ENCODE peak calls at places on chromosomes 12 and 14, in four cellular contexts. X, D, V and O are unnamed samples.
A peak's percentile ranks its signal among the peaks of the same experiment; 100 is the strongest.

GRCh38 chr12:71125515-71125914 is 32.3 kb downstream of the TSPAN8 start:
- DNase-seq in X (no peak), D (no peak), V (no peak), O (no peak)

GRCh38 chr12:100755186-100755585 is 39.4 kb upstream of the ANO4 start:
- DNase-seq in X (no peak), D (no peak), V (no peak), O (no peak)

GRCh38 chr12:85951823-85952222 is 77.7 kb downstream of the NTS start:
- DNase-seq in X (peak; percentile 56), D (peak; percentile 47), V (no peak), O (no peak)

GRCh38 chr12:114700392-114701103 is 16.6 kb upstream of the TBX3 start:
- DNase-seq in X (peak; percentile 37), D (no peak), V (no peak), O (no peak)

GRCh38 chr12:111616177-111616623 is 17.1 kb upstream of the ATXN2 start:
- DNase-seq in X (no peak), D (no peak), V (no peak), O (no peak)

GRCh38 chr12:117444781-117445180 is 83.4 kb upstream of the NOS1 start:
- DNase-seq in X (no peak), D (no peak), V (no peak), O (no peak)

GRCh38 chr12:95615735-95616134 is 64.5 kb upstream of the USP44 start:
- DNase-seq in X (no peak), D (no peak), V (no peak), O (no peak)

GRCh38 chr14:39085933-39086332 is 17.1 kb downstream of the SEC23A start:
- DNase-seq in X (peak; percentile 67), D (no peak), V (no peak), O (no peak)

GRCh38 chr14:92651106-92651792 is 97.2 kb downstream of the LGMN start:
- DNase-seq in X (no peak), D (no peak), V (peak; percentile 44), O (peak; percentile 96)

GRCh38 chr12:80441921-80442320 is 2.1 kb upstream of the PTPRQ start:
- DNase-seq in X (no peak), D (no peak), V (no peak), O (no peak)

GRCh38 chr14:26766726-26767125 is 168.9 kb upstream of the NOVA1 start:
- DNase-seq in X (no peak), D (no peak), V (no peak), O (no peak)

GRCh38 chr12:127809236-127809635 is 457.7 kb upstream of the TMEM132C start:
- DNase-seq in X (peak; percentile 13), D (no peak), V (no peak), O (no peak)

GRCh38 chr12:27456618-27457017 is 10.1 kb downstream of the SMCO2 start:
- DNase-seq in X (no peak), D (peak; percentile 9), V (no peak), O (no peak)

GRCh38 chr14:56273151-56273550 is 154.9 kb downstream of the PELI2 start:
- DNase-seq in X (no peak), D (no peak), V (no peak), O (no peak)

GRCh38 chr14:55438066-55438683 is 2.2 kb downstream of the TBPL2 start:
- DNase-seq in X (peak; percentile 52), D (peak; percentile 80), V (peak; percentile 14), O (peak; percentile 45)

GRCh38 chr12:53743277-53744129 is 8.3 kb downstream of the CISTR start:
- DNase-seq in X (peak; percentile 76), D (peak; percentile 86), V (peak; percentile 71), O (peak; percentile 62)

GRCh38 chr12:90261283-90261682 is 552.6 kb upstream of the ATP2B1 start:
- DNase-seq in X (no peak), D (no peak), V (no peak), O (no peak)

GRCh38 chr12:104510873-104511243 is 54.1 kb downstream of the CHST11 start:
- DNase-seq in X (no peak), D (no peak), V (no peak), O (no peak)
- H3K4me1 ChIP-seq in X (peaks cover 9% of the 10 kb centered on the region), D (peaks cover 33% of the 10 kb centered on the region), V (peaks cover 28% of the 10 kb centered on the region), O (peaks cover 48% of the 10 kb centered on the region)

DNA sequence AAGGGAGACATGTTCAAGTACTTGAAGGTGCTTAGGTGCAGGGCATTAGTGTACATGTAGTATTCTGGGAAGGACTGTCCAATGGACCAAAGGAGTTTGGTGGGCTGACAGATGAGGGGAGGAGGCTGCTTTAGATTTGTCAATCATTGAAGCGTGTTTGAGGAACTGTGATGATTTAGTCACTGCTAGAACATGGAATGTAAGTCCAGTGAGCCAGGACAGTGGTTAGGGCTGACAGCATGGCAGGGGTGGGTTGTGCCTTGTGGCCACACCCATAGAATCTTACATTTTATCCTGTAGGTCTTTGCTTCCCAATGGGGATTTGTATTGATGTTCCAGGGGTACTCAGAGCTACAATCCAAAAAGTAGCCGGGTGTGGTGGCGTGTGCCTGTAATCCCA is 24.6 kb downstream of the DIP2B start:
- DNase-seq in X (no peak), D (no peak), V (no peak), O (no peak)
- H3K4me1 ChIP-seq in X (peaks cover 10% of the 10 kb centered on the region), D (peaks cover 40% of the 10 kb centered on the region), V (peaks cover 12% of the 10 kb centered on the region), O (peaks cover 39% of the 10 kb centered on the region)

GRCh38 chr12:56224954-56225353 is 812 bp downstream of the NABP2 start:
- DNase-seq in X (no peak), D (no peak), V (peak; percentile 34), O (no peak)

GRCh38 chr12:56221757-56222530 is at the start of gene RNF41:
- DNase-seq in X (peak; percentile 99), D (peak; percentile 99), V (peak; percentile 93), O (peak; percentile 90)

GRCh38 chr12:56223571-56224101 is 506 bp upstream of the NABP2 start:
- DNase-seq in X (no peak), D (no peak), V (no peak), O (no peak)

GRCh38 chr12:56222531-56222895 is 791 bp upstream of the RNF41 start:
- DNase-seq in X (no peak), D (no peak), V (no peak), O (no peak)

GRCh38 chr12:56224102-56224701 is at the start of gene NABP2:
- DNase-seq in X (peak; percentile 99), D (peak; percentile 100), V (peak; percentile 98), O (peak; percentile 92)
- H3K4me1 ChIP-seq in X (no peaks in the 10 kb centered on the region), D (peaks cover 30% of the 10 kb centered on the region), V (peaks cover 54% of the 10 kb centered on the region), O (peaks cover 44% of the 10 kb centered on the region)

GRCh38 chr12:120254809-120255208 is 10.7 kb downstream of the PXN start:
- DNase-seq in X (no peak), D (peak; percentile 64), V (no peak), O (no peak)
- H3K4me1 ChIP-seq in X (peaks cover 18% of the 10 kb centered on the region), D (peaks cover 33% of the 10 kb centered on the region), V (peaks cover 17% of the 10 kb centered on the region), O (peaks cover 94% of the 10 kb centered on the region)

GRCh38 chr12:51326762-51327439 is 2.9 kb upstream of the BIN2 start:
- DNase-seq in X (no peak), D (no peak), V (peak; percentile 64), O (no peak)
- H3K4me1 ChIP-seq in X (no peaks in the 10 kb centered on the region), D (no peaks in the 10 kb centered on the region), V (peaks cover 58% of the 10 kb centered on the region), O (peaks cover 84% of the 10 kb centered on the region)

GRCh38 chr12:109191621-109192250 is 75.3 kb downstream of the ACACB start:
- DNase-seq in X (no peak), D (no peak), V (no peak), O (no peak)

GRCh38 chr12:109188108-109188712 is 71.8 kb downstream of the ACACB start:
- DNase-seq in X (no peak), D (no peak), V (no peak), O (no peak)

GRCh38 chr12:109185441-109185840 is 69.1 kb downstream of the ACACB start:
- DNase-seq in X (no peak), D (no peak), V (no peak), O (no peak)

GRCh38 chr12:109189291-109189690 is 72.9 kb downstream of the ACACB start:
- DNase-seq in X (peak; percentile 51), D (no peak), V (no peak), O (no peak)

GRCh38 chr12:109186993-109187653 is 70.7 kb downstream of the ACACB start:
- DNase-seq in X (no peak), D (no peak), V (no peak), O (no peak)
- H3K4me1 ChIP-seq in X (peaks cover 2% of the 10 kb centered on the region), D (no peaks in the 10 kb centered on the region), V (no peaks in the 10 kb centered on the region), O (no peaks in the 10 kb centered on the region)

GRCh38 chr14:61959348-61959747 is 197.1 kb downstream of the SNAPC1 start:
- DNase-seq in X (no peak), D (no peak), V (no peak), O (no peak)
- H3K4me1 ChIP-seq in X (no peaks in the 10 kb centered on the region), D (no peaks in the 10 kb centered on the region), V (no peaks in the 10 kb centered on the region), O (no peaks in the 10 kb centered on the region)